ENCODE peak calls at places on chromosomes 1 and 21, in four cellular contexts. One of them, this sample, is unnamed.

GRCh38 chr1:31880957-31881697 is 57.0 kb downstream of the PTP4A2 start:
- DNase-seq in A549: no peak
- DNase-seq in AG04450: no peak
- DNase-seq in MCF 10A: no peak
- DNase-seq in this sample: no peak

GRCh38 chr1:113641396-113641795 is 117.9 kb downstream of the PHTF1 start:
- DNase-seq in A549: no peak
- DNase-seq in AG04450: no peak
- DNase-seq in MCF 10A: no peak
- DNase-seq in this sample: no peak

GRCh38 chr1:30110826-30111225 is 612.6 kb downstream of the MATN1 start:
- DNase-seq in AG04450: no peak
- DNase-seq in MCF 10A: no peak
- DNase-seq in A549: no peak
- DNase-seq in this sample: no peak

GRCh38 chr21:42219606-42220137 is 732 bp downstream of the ABCG1 start:
- DNase-seq in AG04450: no peak
- DNase-seq in A549: no peak
- DNase-seq in MCF 10A: no peak
- DNase-seq in this sample: no peak

GRCh38 chr1:63555480-63555879 is 32.2 kb downstream of the EFCAB7 start:
- DNase-seq in AG04450: no peak
- DNase-seq in MCF 10A: no peak
- DNase-seq in A549: no peak
- DNase-seq in this sample: no peak

GRCh38 chr21:23887709-23888303 is 1719.5 kb downstream of the MRPL39 start:
- DNase-seq in MCF 10A: no peak
- DNase-seq in A549: no peak
- DNase-seq in AG04450: no peak
- DNase-seq in this sample: no peak

GRCh38 chr1:77413541-77414335 is 131.9 kb downstream of the AK5 start:
- DNase-seq in MCF 10A: no peak
- DNase-seq in AG04450: no peak
- DNase-seq in A549: no peak
- DNase-seq in this sample: no peak

GRCh38 chr1:150281221-150281757 is 1.1 kb upstream of the CIART start:
- DNase-seq in MCF 10A: peak
- DNase-seq in AG04450: no peak
- DNase-seq in A549: peak
- DNase-seq in this sample: no peak

GRCh38 chr1:178224358-178224757 is 130.5 kb downstream of the RASAL2 start:
- DNase-seq in AG04450: no peak
- DNase-seq in A549: peak
- DNase-seq in MCF 10A: no peak
- DNase-seq in this sample: no peak

GRCh38 chr1:37477198-37477931 is 3.0 kb downstream of the ZC3H12A start:
- DNase-seq in MCF 10A: peak
- DNase-seq in A549: peak
- DNase-seq in AG04450: no peak
- DNase-seq in this sample: no peak

GRCh38 chr1:32627596-32628162 is 22.7 kb downstream of the ZBTB8OS start:
- DNase-seq in MCF 10A: no peak
- DNase-seq in AG04450: no peak
- DNase-seq in A549: no peak
- DNase-seq in this sample: no peak

GRCh38 chr1:115746021-115746690 is 22.4 kb downstream of the CASQ2 start:
- DNase-seq in MCF 10A: no peak
- DNase-seq in AG04450: no peak
- DNase-seq in A549: no peak
- DNase-seq in this sample: no peak

GRCh38 chr1:202135221-202135721 is 9.3 kb downstream of the ARL8A start:
- DNase-seq in AG04450: peak
- DNase-seq in MCF 10A: peak
- DNase-seq in A549: peak
- DNase-seq in this sample: no peak

GRCh38 chr1:167805041-167805556 is 83.3 kb downstream of the MPZL1 start:
- DNase-seq in A549: no peak
- DNase-seq in AG04450: no peak
- DNase-seq in MCF 10A: no peak
- DNase-seq in this sample: no peak

GRCh38 chr1:26016258-26016943 is 5.2 kb upstream of the EXTL1 start:
- DNase-seq in AG04450: no peak
- DNase-seq in MCF 10A: no peak
- DNase-seq in A549: no peak
- DNase-seq in this sample: no peak

GRCh38 chr21:43318841-43319781 is 107.8 kb downstream of the SIK1 start:
- DNase-seq in AG04450: peak
- DNase-seq in MCF 10A: peak
- DNase-seq in A549: peak
- DNase-seq in this sample: peak

GRCh38 chr1:215923129-215923824 is 356.2 kb downstream of the KCTD3 start:
- DNase-seq in MCF 10A: no peak
- DNase-seq in A549: no peak
- DNase-seq in AG04450: no peak
- DNase-seq in this sample: no peak

DNA sequence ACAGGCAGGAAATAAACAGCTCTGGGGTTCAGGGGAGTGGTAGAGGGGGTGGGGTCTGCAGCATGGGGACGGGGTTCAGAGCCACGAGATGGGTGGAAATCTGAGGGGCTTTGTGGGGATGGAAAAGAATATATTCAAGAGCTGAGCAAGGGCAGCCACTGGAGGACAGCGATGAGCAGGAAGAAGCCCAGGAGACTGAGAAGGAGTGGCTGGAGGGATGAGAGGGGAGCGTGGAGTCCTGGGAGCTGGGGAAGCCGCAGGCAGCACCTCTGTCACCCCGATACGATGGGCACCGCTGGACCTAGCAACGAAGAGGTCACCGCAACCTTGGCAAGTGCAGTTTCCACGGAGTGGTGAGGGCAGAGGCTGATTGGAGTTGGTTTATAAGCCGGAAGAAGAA is 10.0 kb upstream of the KCNAB2 start:
- DNase-seq in AG04450: no peak
- DNase-seq in A549: no peak
- DNase-seq in MCF 10A: no peak
- DNase-seq in this sample: no peak
- TF ChIP-seq CTCF in AG04450: no peak
- TF ChIP-seq CTCF in A549: no peak
- TF ChIP-seq CTCF in MCF 10A: no peak
- TF ChIP-seq CTCF in this sample: no peak

GRCh38 chr1:171988243-171988642 is 146.9 kb downstream of the DNM3 start:
- DNase-seq in MCF 10A: no peak
- DNase-seq in AG04450: no peak
- DNase-seq in A549: no peak
- DNase-seq in this sample: no peak

GRCh38 chr1:171983584-171983983 is 142.3 kb downstream of the DNM3 start:
- DNase-seq in A549: peak
- DNase-seq in MCF 10A: peak
- DNase-seq in AG04450: no peak
- DNase-seq in this sample: no peak

GRCh38 chr1:171984262-171984661 is 143.0 kb downstream of the DNM3 start:
- DNase-seq in AG04450: no peak
- DNase-seq in A549: no peak
- DNase-seq in MCF 10A: no peak
- DNase-seq in this sample: no peak

GRCh38 chr1:171985639-171986038 is 144.3 kb downstream of the DNM3 start:
- DNase-seq in A549: peak
- DNase-seq in MCF 10A: peak
- DNase-seq in AG04450: no peak
- DNase-seq in this sample: no peak

DNA sequence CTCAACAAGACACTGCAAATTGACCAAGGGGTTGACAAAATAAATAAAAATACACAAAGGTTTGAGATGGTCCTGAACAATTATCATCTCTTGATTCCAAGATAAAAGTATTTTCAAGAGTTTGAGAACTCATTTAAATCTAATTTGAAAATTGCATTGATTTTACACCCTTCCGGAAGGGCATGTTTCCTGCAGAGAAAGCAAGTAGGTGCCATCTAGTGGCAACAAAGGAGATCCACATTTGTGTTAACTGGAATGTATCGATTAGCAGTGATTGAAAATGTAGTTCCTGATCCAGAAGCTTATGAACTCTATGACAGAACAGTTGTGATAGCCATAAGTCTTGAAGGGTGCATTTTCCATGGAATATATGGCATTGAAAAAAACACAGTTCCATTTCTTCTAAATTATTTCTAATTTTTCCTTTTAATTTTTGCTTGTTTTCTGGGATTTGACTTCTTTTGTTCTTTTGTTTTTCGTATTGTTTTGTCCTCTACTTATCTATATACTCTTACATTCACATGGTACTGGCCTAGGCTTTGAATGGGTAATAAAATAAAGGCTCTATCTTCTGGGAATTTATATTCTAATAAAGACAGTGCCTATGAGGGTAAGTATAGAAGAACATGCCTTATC is 143.7 kb downstream of the DNM3 start:
- DNase-seq in AG04450: no peak
- DNase-seq in A549: peak
- DNase-seq in MCF 10A: peak
- DNase-seq in this sample: no peak
- TF ChIP-seq CTCF in AG04450: peak
- TF ChIP-seq CTCF in A549: peak
- TF ChIP-seq CTCF in MCF 10A: peak
- TF ChIP-seq CTCF in this sample: peak

DNA sequence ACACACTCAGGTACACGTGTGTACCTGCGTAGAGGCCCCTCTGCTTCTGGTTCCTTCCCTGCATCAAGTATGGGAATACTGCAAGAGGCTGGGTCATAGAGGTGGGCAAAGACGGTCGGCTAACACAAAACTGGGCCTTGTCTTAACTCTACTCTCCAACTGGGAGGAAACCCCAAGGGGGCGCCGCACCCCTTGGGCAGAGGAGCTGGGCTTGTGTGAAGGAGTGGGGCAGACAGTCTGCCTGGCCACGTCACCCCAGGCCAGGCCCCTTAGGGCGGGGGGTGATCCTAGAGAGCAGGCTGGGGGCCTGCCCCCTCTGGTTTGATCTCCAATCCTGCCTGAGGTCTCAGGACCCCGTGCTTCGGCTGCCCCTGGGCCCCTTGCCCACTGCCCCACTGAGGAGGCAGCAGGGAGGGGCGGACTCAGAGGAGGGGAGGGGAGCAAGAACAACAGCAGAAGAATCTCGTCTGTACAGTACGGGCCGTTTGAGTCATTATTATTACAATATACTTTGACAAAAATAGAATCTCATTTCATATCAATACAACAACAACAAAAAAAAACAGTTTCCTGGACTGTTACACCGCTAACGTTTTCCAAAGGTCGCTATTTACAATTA is 34.7 kb downstream of the MEF2D start:
- DNase-seq in AG04450: no peak
- DNase-seq in MCF 10A: peak
- DNase-seq in A549: peak
- DNase-seq in this sample: no peak
- TF ChIP-seq CTCF in AG04450: peak
- TF ChIP-seq CTCF in MCF 10A: peak
- TF ChIP-seq CTCF in A549: peak
- TF ChIP-seq CTCF in this sample: peak

DNA sequence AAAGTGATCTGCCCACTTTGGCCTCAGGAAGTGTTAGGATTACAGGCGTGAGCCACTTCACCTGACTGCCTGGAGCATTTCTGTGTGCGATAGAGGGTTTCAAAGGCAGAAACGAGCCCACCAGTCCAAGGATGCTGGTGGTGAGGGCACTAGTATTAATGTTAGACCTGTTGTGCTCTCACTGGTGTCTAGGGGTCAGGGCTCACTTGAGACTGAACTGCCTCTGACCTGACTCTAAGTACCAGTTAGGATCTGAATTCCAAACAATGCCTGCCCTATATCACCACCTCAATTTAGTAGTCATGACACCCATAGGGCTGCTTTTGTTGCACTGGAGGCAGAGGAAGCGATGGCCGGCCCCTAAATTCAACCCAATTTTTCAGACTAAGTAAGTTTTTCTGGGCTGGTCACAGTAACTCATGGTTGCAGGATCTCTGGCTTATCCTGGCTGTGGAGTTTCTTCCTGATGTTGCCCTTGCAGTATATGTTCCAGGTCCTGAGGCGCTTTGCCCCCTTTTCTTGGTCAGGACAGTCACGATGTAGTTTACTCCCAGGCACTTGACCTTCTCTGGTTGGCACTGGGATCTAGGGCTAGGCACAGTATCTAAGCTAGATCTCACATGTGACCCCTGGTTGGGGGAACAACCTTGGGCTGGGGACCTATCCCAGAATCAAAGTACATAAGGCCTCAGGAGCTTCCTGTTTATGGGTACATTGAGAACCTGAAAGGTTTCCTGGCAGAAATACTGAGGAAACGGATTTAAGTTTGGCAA is 4.5 kb downstream of the CCDC17 start:
- DNase-seq in AG04450: no peak
- DNase-seq in MCF 10A: no peak
- DNase-seq in A549: no peak
- DNase-seq in this sample: no peak
- TF ChIP-seq CTCF in AG04450: no peak
- TF ChIP-seq CTCF in MCF 10A: no peak
- TF ChIP-seq CTCF in A549: no peak
- TF ChIP-seq CTCF in this sample: no peak